ENCODE peak calls at places on chromosomes 7 and 10, in nine cellular contexts. P is fibroblast of pulmonary artery; J is anterior cingulate cortex; Z is IMR-90; E is transverse colon; G is EL; L is M059J; R is cardiac muscle cell; W is activated CD4-positive, alpha-beta T cell treated with anti-CD3 and anti-CD28 coated beads for 1 hour. T is an unnamed sample.

GRCh38 chr10:85224366-85224960 is 896.1 kb downstream of the CCSER2 start:
- DNase-seq in P (no peak), J (no peak), Z (no peak), E (no peak), G (no peak), L (no peak), R (no peak), W (no peak), T (no peak)

GRCh38 chr7:258476-259190 is 31.3 kb upstream of the FOXL3 start:
- DNase-seq in P (no peak), J (no peak), Z (no peak), E (no peak), G (no peak), L (no peak), R (no peak), W (no peak), T (no peak)

GRCh38 chr7:102467581-102468415 is 3.0 kb downstream of the LRWD1 start:
- DNase-seq in P (no peak), J (no peak), Z (no peak), E (no peak), G (no peak), L (no peak), R (no peak), W (no peak), T (no peak)

GRCh38 chr10:43076311-43076875 is 476 bp upstream of the RET start:
- DNase-seq in P (no peak), J (no peak), Z (no peak), E (no peak), G (no peak), L (no peak), R (no peak), W (no peak), T (no peak)

GRCh38 chr10:133358162-133358919 is 522 bp upstream of the FUOM start:
- DNase-seq in P (no peak), J (no peak), Z (no peak), E (no peak), G (no peak), L (no peak), R (no peak), W (no peak), T (no peak)

GRCh38 chr7:68691261-68692216 is 906.7 kb upstream of the AUTS2 start:
- DNase-seq in P (peak; percentile 66), J (no peak), Z (peak; percentile 90), E (no peak), G (no peak), L (peak; percentile 98), R (no peak), W (no peak), T (no peak)

GRCh38 chr7:101094791-101095375 is 9.6 kb downstream of the TRIM56 start:
- DNase-seq in P (peak; percentile 81), J (no peak), Z (peak; percentile 67), E (peak; percentile 62), G (peak; percentile 73), L (peak; percentile 62), R (peak; percentile 44), W (no peak), T (peak; percentile 58)

GRCh38 chr7:631966-632830 is 94.3 kb upstream of the DNAAF5 start:
- DNase-seq in P (no peak), J (no peak), Z (no peak), E (no peak), G (no peak), L (no peak), R (no peak), W (no peak), T (no peak)

GRCh38 chr10:86857097-86857825 is 100.2 kb downstream of the MMRN2 start:
- DNase-seq in P (peak; percentile 71), J (no peak), Z (peak; percentile 88), E (no peak), G (peak; percentile 78), L (peak; percentile 52), R (no peak), W (no peak), T (no peak)

GRCh38 chr7:83947260-83947659 is 247.3 kb downstream of the SEMA3A start:
- DNase-seq in P (peak; percentile 10), J (no peak), Z (no peak), E (peak; percentile 8), G (peak; percentile 18), L (peak; percentile 23), R (peak; percentile 18), W (no peak), T (peak; percentile 30)

GRCh38 chr7:99557196-99557607 is 1.2 kb upstream of the ZNF655 start:
- DNase-seq in P (peak; percentile 15), J (no peak), Z (peak; percentile 13), E (no peak), G (no peak), L (no peak), R (no peak), W (no peak), T (no peak)

GRCh38 chr7:129952164-129952652 is 552 bp downstream of the UBE2H start:
- DNase-seq in P (no peak), J (peak; percentile 55), Z (no peak), E (peak; percentile 70), G (peak; percentile 47), L (peak; percentile 75), R (peak; percentile 28), W (peak; percentile 16), T (no peak)

GRCh38 chr10:75623310-75623940 is 192.0 kb downstream of the LRMDA start:
- DNase-seq in P (no peak), J (no peak), Z (no peak), E (no peak), G (no peak), L (no peak), R (no peak), W (no peak), T (no peak)

GRCh38 chr10:15325243-15326002 is 45.7 kb downstream of the FAM171A1 start:
- DNase-seq in P (peak; percentile 93), J (no peak), Z (peak; percentile 85), E (no peak), G (peak; percentile 74), L (peak; percentile 84), R (no peak), W (no peak), T (no peak)